ENCODE peak calls at places on chromosomes 1 and 21, in four cellular contexts. One of them, this sample, is unnamed.

GRCh38 chr1:154429118-154429517 is 24.0 kb downstream of the IL6R start:
- DNase-seq in K562: no peak
- DNase-seq in A549: no peak
- DNase-seq in IMR-90: no peak
- DNase-seq in this sample: no peak

GRCh38 chr1:197171531-197171930 is 25.1 kb upstream of the ASPM start:
- DNase-seq in K562: no peak
- DNase-seq in A549: no peak
- DNase-seq in IMR-90: peak
- DNase-seq in this sample: no peak

GRCh38 chr1:228020686-228021525 is 14.1 kb downstream of the WNT3A start:
- DNase-seq in K562: no peak
- DNase-seq in A549: no peak
- DNase-seq in IMR-90: no peak
- DNase-seq in this sample: no peak

GRCh38 chr1:22490309-22490708 is 38.7 kb downstream of the ZBTB40 start:
- DNase-seq in A549: no peak
- DNase-seq in K562: no peak
- DNase-seq in IMR-90: no peak
- DNase-seq in this sample: no peak

GRCh38 chr21:35203093-35204021 is 154.3 kb upstream of the RUNX1 start:
- DNase-seq in K562: no peak
- DNase-seq in A549: no peak
- DNase-seq in IMR-90: peak
- DNase-seq in this sample: no peak

GRCh38 chr1:35386954-35387353 is 118.4 kb downstream of the ZMYM4 start:
- DNase-seq in A549: no peak
- DNase-seq in IMR-90: no peak
- DNase-seq in K562: no peak
- DNase-seq in this sample: no peak

GRCh38 chr1:185567006-185567405 is 167.2 kb upstream of the HMCN1 start:
- DNase-seq in K562: no peak
- DNase-seq in A549: peak
- DNase-seq in IMR-90: peak
- DNase-seq in this sample: no peak

GRCh38 chr1:2203671-2204383 is 9.3 kb upstream of the FAAP20 start:
- DNase-seq in K562: no peak
- DNase-seq in A549: no peak
- DNase-seq in IMR-90: no peak
- DNase-seq in this sample: no peak

GRCh38 chr1:246113555-246114095 is 393.5 kb downstream of the SMYD3 start:
- DNase-seq in A549: no peak
- DNase-seq in IMR-90: peak
- DNase-seq in K562: peak
- DNase-seq in this sample: no peak

GRCh38 chr1:230222678-230223077 is 155.6 kb downstream of the GALNT2 start:
- DNase-seq in A549: no peak
- DNase-seq in IMR-90: no peak
- DNase-seq in K562: no peak
- DNase-seq in this sample: no peak

GRCh38 chr1:27590917-27591508 is 12.9 kb downstream of the AHDC1 start:
- DNase-seq in A549: no peak
- DNase-seq in IMR-90: no peak
- DNase-seq in K562: peak
- DNase-seq in this sample: no peak

GRCh38 chr1:27589441-27589840 is 14.5 kb downstream of the AHDC1 start:
- DNase-seq in A549: no peak
- DNase-seq in IMR-90: no peak
- DNase-seq in K562: no peak
- DNase-seq in this sample: no peak

GRCh38 chr1:27589841-27590426 is 14.0 kb downstream of the AHDC1 start:
- DNase-seq in A549: peak
- DNase-seq in IMR-90: peak
- DNase-seq in K562: no peak
- DNase-seq in this sample: no peak

GRCh38 chr1:27585684-27586083 is 18.3 kb downstream of the AHDC1 start:
- DNase-seq in IMR-90: no peak
- DNase-seq in K562: no peak
- DNase-seq in A549: no peak
- DNase-seq in this sample: no peak

DNA sequence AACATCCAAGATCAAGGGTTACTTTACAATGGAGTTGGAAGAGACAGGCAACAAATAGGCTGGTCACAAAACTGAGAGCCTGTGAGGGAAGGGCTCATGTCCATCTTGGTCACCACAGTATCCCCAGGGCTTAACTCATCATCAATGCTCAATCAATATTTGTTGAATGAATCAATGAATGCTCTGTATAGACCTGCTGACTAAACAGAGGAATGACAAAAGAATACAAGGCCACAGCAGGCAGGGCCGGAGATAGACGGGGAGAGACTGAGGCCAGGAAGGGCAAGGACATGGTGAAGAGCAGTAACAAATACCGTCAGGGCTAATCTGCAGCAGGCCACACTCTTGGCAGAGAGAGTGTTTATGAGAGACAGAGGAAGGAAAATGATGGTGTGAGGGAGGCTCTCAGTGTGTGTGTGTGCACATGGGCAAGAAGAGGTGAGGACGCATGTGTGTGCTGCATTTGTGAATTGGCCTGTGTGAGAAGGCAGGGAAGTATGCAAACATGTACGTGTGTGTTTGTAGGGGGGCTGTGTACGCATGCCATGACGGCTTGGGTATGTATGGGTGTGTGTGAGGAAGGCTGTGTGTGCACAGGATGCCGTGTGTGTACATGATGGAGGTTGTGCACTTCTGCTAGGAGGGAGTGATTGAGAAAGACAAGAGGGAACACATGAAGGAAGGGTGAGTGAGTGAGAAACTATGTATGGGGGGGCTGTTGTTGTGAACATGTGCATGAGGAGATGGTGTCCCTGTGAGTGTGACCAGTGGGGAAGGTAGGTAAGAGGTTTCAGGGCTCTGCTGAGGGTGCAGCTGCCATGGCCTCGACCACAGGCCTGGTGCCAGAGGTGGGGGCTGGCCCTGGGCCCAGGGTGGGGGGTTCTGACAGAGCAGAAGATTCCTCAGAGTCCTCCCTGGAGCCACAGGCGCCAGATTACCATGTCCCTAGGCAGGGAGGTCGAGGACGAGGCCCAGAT is 15.4 kb downstream of the AHDC1 start:
- DNase-seq in A549: no peak
- DNase-seq in IMR-90: peak
- DNase-seq in K562: no peak
- DNase-seq in this sample: no peak
- TF ChIP-seq ELK1 in A549: no peak
- TF ChIP-seq ELK1 in IMR-90: no peak
- TF ChIP-seq ELK1 in K562: no peak
- TF ChIP-seq ELK1 in this sample: no peak

GRCh38 chr1:12037486-12038355 is 18.4 kb downstream of the MIIP start:
- DNase-seq in A549: no peak
- DNase-seq in IMR-90: no peak
- DNase-seq in K562: no peak
- DNase-seq in this sample: no peak

GRCh38 chr1:12031039-12031980 is 12.0 kb downstream of the MIIP start:
- DNase-seq in IMR-90: peak
- DNase-seq in K562: peak
- DNase-seq in A549: peak
- DNase-seq in this sample: no peak

GRCh38 chr1:12032141-12032710 is 12.9 kb downstream of the MIIP start:
- DNase-seq in IMR-90: no peak
- DNase-seq in K562: no peak
- DNase-seq in A549: no peak
- DNase-seq in this sample: no peak

GRCh38 chr1:12035306-12035705 is 16.0 kb downstream of the MIIP start:
- DNase-seq in K562: no peak
- DNase-seq in A549: no peak
- DNase-seq in IMR-90: no peak
- DNase-seq in this sample: no peak

DNA sequence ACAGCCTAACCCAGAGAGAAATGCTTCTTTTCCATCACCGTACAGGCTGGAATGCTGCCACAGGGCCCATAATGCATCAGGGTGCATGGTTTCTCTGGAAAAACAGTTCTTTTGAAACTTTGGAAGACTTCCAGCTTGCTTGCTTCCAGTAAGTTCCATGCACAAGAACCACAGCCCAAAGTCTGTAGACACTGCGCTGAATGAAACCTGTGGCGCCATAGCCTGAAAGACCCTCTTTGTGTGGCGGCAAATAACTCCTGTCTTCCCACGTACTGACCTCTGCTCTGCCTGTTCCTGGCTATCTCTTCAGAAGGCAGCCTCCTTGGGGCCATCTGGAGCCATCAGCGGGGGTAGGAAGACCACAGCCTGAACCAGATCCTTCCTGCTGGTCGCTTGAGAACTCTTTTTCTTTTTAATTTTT is 15.1 kb downstream of the MIIP start:
- DNase-seq in IMR-90: peak
- DNase-seq in K562: no peak
- DNase-seq in A549: no peak
- DNase-seq in this sample: no peak
- TF ChIP-seq ELK1 in IMR-90: no peak
- TF ChIP-seq ELK1 in K562: no peak
- TF ChIP-seq ELK1 in A549: no peak
- TF ChIP-seq ELK1 in this sample: no peak

DNA sequence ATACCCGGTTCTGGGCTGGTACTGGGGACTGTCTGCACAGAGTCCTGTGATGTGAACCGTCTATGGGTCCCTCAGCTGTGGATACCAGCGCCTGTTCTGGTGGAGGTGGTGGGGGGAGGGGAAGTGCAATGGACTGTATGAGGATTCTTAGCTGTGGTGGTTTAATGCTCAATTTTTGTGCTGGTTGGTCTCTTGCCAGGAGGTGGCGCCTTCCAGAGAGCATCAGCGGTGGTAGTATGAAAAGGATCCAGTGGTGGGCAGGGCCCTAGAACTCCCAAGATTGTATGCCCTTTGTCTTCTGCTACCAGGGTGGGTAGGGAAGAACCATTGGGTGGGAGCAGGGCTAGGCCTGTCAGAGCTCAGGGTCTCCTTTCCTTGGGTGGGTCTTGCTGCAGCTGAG is 89.4 kb upstream of the B3GALT2 start:
- DNase-seq in IMR-90: no peak
- DNase-seq in K562: no peak
- DNase-seq in A549: no peak
- DNase-seq in this sample: no peak
- TF ChIP-seq ELK1 in IMR-90: no peak
- TF ChIP-seq ELK1 in K562: no peak
- TF ChIP-seq ELK1 in A549: no peak
- TF ChIP-seq ELK1 in this sample: no peak

DNA sequence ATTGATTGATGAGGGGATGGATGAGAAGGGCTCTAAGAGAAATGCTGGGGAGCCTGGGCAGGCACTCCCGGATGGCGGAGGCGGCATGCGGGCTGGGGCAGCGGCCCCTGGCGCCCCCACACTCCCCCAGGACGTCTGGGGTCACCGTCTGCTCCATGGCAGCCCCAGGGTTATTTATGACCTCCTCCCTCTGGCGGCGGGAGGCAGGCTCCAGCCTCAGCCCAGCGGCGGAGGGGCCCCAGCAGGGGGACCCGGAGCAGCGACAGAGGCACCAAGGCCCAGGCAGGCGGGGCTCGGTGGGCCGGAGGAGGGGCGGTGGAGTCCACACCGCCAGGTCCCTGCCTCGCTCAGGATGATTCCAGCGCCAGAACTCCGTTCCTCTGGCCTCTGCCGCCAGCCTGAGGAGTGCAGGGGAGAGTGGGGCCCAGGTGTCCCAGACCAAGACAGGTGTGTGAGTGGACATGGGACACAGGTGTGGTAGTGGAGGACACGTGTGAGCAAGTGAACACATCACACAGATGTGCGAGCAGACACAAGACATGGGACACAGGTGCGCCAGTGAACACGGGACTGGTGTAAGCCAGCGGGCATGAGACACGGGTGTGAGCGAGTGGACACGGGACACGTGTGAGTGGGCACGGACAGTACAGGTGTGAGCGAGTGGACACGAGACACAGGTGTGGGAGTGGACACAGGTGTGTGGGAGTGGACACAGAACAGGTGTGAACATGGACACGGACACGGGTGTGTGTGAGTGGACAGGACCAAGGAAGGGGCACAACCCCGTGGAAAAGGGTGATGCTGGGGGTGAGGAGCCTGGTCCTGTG is 2.5 kb upstream of the SAMD11 start:
- DNase-seq in IMR-90: peak
- DNase-seq in K562: peak
- DNase-seq in A549: peak
- DNase-seq in this sample: no peak
- TF ChIP-seq ELK1 in IMR-90: no peak
- TF ChIP-seq ELK1 in K562: no peak
- TF ChIP-seq ELK1 in A549: no peak
- TF ChIP-seq ELK1 in this sample: no peak

DNA sequence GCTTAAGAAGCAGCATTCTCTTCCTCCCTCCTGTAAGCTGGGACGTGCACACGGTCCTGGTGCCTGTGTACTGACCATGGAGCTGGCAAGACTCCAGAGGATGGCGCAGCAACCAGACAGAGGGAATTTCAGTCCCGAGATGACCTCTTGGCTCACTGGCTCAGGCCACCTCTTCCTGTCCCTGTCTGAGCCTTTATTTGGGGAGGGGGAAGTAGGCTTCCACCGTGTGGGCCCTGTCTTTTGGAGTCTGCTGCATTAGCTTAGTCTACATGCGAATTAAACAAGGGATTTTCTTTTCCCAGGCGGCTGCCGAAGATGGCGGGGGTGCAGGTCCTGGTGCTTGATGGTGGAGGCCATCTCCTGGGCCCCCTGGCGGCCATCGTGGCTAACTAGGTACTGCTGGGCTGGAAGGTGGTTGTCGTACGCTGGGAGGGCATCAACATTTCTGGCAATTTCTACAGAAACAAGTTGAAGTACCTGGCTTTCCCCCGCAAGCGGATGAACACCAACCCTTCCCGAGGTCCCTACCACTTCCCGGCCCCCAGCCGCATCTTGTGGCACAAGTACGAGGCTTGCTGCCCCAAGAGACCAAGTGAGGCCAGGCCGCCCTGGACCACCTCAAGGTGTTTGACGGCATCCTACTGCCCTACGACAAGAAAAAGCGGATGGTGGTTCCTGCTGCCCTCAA is 10.2 kb downstream of the IL24 start:
- DNase-seq in K562: peak
- DNase-seq in IMR-90: no peak
- DNase-seq in A549: peak
- DNase-seq in this sample: no peak
- TF ChIP-seq ELK1 in K562: no peak
- TF ChIP-seq ELK1 in IMR-90: no peak
- TF ChIP-seq ELK1 in A549: no peak
- TF ChIP-seq ELK1 in this sample: no peak

This sample was measured in GM12878.